ENCODE peak calls at places on chromosome 7, in eight cellular contexts. One of them, this sample, is unnamed.

GRCh38 chr7:50310361-50310760 is 5.8 kb downstream of the IKZF1 start:
- DNase-seq in gastrocnemius medialis: no peak
- DNase-seq in HCT116: no peak
- DNase-seq in stomach: no peak
- DNase-seq in Peyer's patch: no peak
- DNase-seq in IMR-90: no peak
- DNase-seq in heart left ventricle: no peak
- DNase-seq in esophagus squamous epithelium: no peak
- DNase-seq in this sample: peak; percentile 78

GRCh38 chr7:14836571-14837189 is 65.9 kb downstream of the DGKB start:
- DNase-seq in gastrocnemius medialis: peak; percentile 94
- DNase-seq in HCT116: peak; percentile 10
- DNase-seq in stomach: no peak
- DNase-seq in Peyer's patch: no peak
- DNase-seq in IMR-90: peak; percentile 75
- DNase-seq in heart left ventricle: peak; percentile 51
- DNase-seq in esophagus squamous epithelium: no peak
- DNase-seq in this sample: no peak

GRCh38 chr7:151061241-151062110 is 2.1 kb downstream of the SLC4A2 start:
- DNase-seq in gastrocnemius medialis: no peak
- DNase-seq in HCT116: no peak
- DNase-seq in stomach: no peak
- DNase-seq in Peyer's patch: no peak
- DNase-seq in IMR-90: no peak
- DNase-seq in heart left ventricle: no peak
- DNase-seq in esophagus squamous epithelium: no peak
- DNase-seq in this sample: peak; percentile 79

GRCh38 chr7:130853503-130854279 is 119.7 kb upstream of the KLF14 start:
- DNase-seq in gastrocnemius medialis: no peak
- DNase-seq in HCT116: peak; percentile 96
- DNase-seq in stomach: no peak
- DNase-seq in Peyer's patch: no peak
- DNase-seq in IMR-90: peak; percentile 69
- DNase-seq in heart left ventricle: no peak
- DNase-seq in esophagus squamous epithelium: no peak
- DNase-seq in this sample: no peak

GRCh38 chr7:151309306-151309705 is 32.3 kb upstream of the NUB1 start:
- DNase-seq in gastrocnemius medialis: no peak
- DNase-seq in HCT116: no peak
- DNase-seq in stomach: no peak
- DNase-seq in Peyer's patch: no peak
- DNase-seq in IMR-90: peak; percentile 80
- DNase-seq in heart left ventricle: no peak
- DNase-seq in esophagus squamous epithelium: no peak
- DNase-seq in this sample: no peak

GRCh38 chr7:28347964-28348363 is 64.4 kb upstream of the CREB5 start:
- DNase-seq in gastrocnemius medialis: no peak
- DNase-seq in HCT116: no peak
- DNase-seq in stomach: no peak
- DNase-seq in Peyer's patch: no peak
- DNase-seq in IMR-90: peak; percentile 76
- DNase-seq in heart left ventricle: peak; percentile 18
- DNase-seq in esophagus squamous epithelium: no peak
- DNase-seq in this sample: no peak

GRCh38 chr7:28005075-28005847 is 175.3 kb downstream of the JAZF1 start:
- DNase-seq in gastrocnemius medialis: peak; percentile 81
- DNase-seq in HCT116: no peak
- DNase-seq in stomach: no peak
- DNase-seq in Peyer's patch: no peak
- DNase-seq in IMR-90: no peak
- DNase-seq in heart left ventricle: no peak
- DNase-seq in esophagus squamous epithelium: no peak
- DNase-seq in this sample: no peak

GRCh38 chr7:157723205-157723604 is 386.4 kb downstream of the DNAJB6 start:
- DNase-seq in gastrocnemius medialis: no peak
- DNase-seq in HCT116: no peak
- DNase-seq in stomach: no peak
- DNase-seq in Peyer's patch: no peak
- DNase-seq in IMR-90: no peak
- DNase-seq in heart left ventricle: no peak
- DNase-seq in esophagus squamous epithelium: no peak
- DNase-seq in this sample: no peak

GRCh38 chr7:76069238-76069638 is 21.3 kb downstream of the MDH2 start:
- DNase-seq in gastrocnemius medialis: peak; percentile 73
- DNase-seq in HCT116: peak; percentile 65
- DNase-seq in stomach: peak; percentile 39
- DNase-seq in Peyer's patch: peak; percentile 17
- DNase-seq in IMR-90: peak; percentile 97
- DNase-seq in heart left ventricle: peak; percentile 33
- DNase-seq in esophagus squamous epithelium: no peak
- DNase-seq in this sample: peak; percentile 81

GRCh38 chr7:130393095-130393494 is 12.8 kb downstream of the CPA1 start:
- DNase-seq in gastrocnemius medialis: no peak
- DNase-seq in HCT116: no peak
- DNase-seq in stomach: no peak
- DNase-seq in Peyer's patch: no peak
- DNase-seq in IMR-90: peak; percentile 80
- DNase-seq in heart left ventricle: no peak
- DNase-seq in esophagus squamous epithelium: no peak
- DNase-seq in this sample: no peak

GRCh38 chr7:32611201-32611691 is 116.0 kb downstream of the AVL9 start:
- DNase-seq in gastrocnemius medialis: no peak
- DNase-seq in HCT116: no peak
- DNase-seq in stomach: no peak
- DNase-seq in Peyer's patch: no peak
- DNase-seq in IMR-90: no peak
- DNase-seq in heart left ventricle: no peak
- DNase-seq in esophagus squamous epithelium: no peak
- DNase-seq in this sample: no peak

GRCh38 chr7:100888529-100888987 is 957 bp downstream of the UFSP1 start:
- DNase-seq in gastrocnemius medialis: no peak
- DNase-seq in HCT116: no peak
- DNase-seq in stomach: no peak
- DNase-seq in Peyer's patch: no peak
- DNase-seq in IMR-90: no peak
- DNase-seq in heart left ventricle: no peak
- DNase-seq in esophagus squamous epithelium: no peak
- DNase-seq in this sample: peak; percentile 58

GRCh38 chr7:149321978-149322541 is 60.1 kb downstream of the ZNF783 start:
- DNase-seq in gastrocnemius medialis: no peak
- DNase-seq in HCT116: no peak
- DNase-seq in stomach: no peak
- DNase-seq in Peyer's patch: no peak
- DNase-seq in IMR-90: peak; percentile 21
- DNase-seq in heart left ventricle: no peak
- DNase-seq in esophagus squamous epithelium: no peak
- DNase-seq in this sample: no peak

GRCh38 chr7:97818066-97818663 is 54.0 kb downstream of the ASNS start:
- DNase-seq in gastrocnemius medialis: no peak
- DNase-seq in HCT116: no peak
- DNase-seq in stomach: no peak
- DNase-seq in Peyer's patch: no peak
- DNase-seq in IMR-90: no peak
- DNase-seq in heart left ventricle: no peak
- DNase-seq in esophagus squamous epithelium: no peak
- DNase-seq in this sample: no peak

DNA sequence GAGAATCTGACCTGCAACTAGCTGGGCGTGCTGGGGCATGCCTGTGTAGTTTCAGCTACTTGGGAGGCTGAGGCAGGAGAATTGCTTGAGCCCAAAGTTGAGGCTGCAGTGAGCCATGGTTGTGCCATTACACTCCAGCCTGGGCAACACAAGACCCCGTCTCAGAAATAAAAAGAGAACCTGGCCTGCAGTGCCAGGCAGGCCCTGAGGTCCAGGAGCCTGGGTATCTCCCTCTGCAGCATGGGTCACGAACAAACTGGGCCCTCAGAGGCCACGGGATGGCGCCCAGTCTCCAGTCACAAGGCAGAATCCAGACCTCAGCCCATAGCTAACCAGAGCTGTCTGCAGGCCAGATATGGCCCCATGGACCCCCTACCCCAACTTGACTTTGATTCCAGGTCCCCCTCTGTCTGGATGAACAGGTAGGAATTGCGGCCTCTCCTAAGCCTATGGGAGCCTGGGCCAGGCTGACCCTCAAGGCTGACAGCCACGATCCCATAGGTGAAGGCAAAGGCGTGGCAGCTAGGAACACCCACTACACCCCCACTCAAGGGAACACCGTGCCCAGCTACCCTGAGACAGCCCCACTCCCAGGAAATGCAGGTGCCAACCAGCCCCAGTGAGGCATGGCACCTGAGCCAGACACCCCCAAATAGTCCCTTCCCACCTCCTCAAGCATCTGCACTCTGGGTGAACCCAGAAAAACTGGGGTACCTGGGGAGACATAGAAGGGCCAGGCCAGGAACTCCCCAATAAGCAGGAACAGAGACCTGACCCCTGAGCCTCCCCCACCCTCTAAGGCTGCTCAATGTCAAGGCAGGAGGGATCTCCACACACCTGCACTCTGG is 102.8 kb upstream of the TNRC18 start:
- DNase-seq in gastrocnemius medialis: no peak
- DNase-seq in HCT116: no peak
- DNase-seq in stomach: peak; percentile 60
- DNase-seq in Peyer's patch: no peak
- DNase-seq in IMR-90: peak; percentile 32
- DNase-seq in heart left ventricle: peak; percentile 44
- DNase-seq in esophagus squamous epithelium: no peak
- DNase-seq in this sample: peak; percentile 75
- TF ChIP-seq POLR2A in gastrocnemius medialis: peak; percentile 6
- TF ChIP-seq POLR2A in HCT116: no peak
- TF ChIP-seq POLR2A in stomach: peak; percentile 9
- TF ChIP-seq POLR2A in Peyer's patch: peak; percentile 48
- TF ChIP-seq POLR2A in IMR-90: no peak
- TF ChIP-seq POLR2A in heart left ventricle: peak; percentile 7
- TF ChIP-seq POLR2A in esophagus squamous epithelium: no peak
- TF ChIP-seq POLR2A in this sample: peak; percentile 18

DNA sequence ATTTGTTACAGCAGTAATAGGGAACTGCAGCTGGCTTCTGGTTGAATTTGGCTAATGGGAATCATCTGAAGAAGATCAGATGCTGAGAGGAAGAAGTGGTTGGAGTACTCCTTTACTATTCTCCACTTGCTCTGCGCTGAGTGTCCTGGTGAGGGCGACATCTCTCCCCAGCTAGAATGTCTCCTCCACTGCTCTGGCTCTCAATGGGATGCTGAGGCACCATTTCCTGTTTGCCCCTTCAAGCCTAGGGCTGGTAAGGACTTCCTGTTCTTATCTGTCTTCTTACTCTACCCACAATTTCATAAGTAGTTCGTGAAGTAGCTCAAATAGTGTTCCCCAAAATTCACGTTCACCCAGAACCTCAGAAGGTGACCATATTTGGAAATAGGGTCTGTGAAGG is 43.2 kb upstream of the TES start:
- DNase-seq in gastrocnemius medialis: no peak
- DNase-seq in HCT116: no peak
- DNase-seq in stomach: no peak
- DNase-seq in Peyer's patch: no peak
- DNase-seq in IMR-90: no peak
- DNase-seq in heart left ventricle: no peak
- DNase-seq in esophagus squamous epithelium: no peak
- DNase-seq in this sample: peak; percentile 58
- TF ChIP-seq CTCF in gastrocnemius medialis: no peak
- TF ChIP-seq CTCF in HCT116: peak; percentile 36
- TF ChIP-seq CTCF in stomach: no peak
- TF ChIP-seq CTCF in Peyer's patch: no peak
- TF ChIP-seq CTCF in IMR-90: no peak
- TF ChIP-seq CTCF in heart left ventricle: no peak
- TF ChIP-seq CTCF in esophagus squamous epithelium: no peak
- TF ChIP-seq CTCF in this sample: peak; percentile 58

DNA sequence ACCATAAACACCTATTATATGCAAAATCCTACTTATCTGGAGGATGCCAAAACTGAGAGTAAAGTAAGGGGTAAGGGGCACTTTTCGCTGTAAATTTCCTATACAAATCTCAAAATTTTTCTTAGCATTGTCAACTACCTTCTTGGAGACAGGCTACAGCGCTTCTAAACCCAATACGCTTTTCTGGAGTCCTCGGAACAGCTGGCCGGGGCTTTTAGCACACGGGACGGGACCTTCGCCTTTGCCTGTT is 10.4 kb downstream of the TWIST1 start:
- DNase-seq in gastrocnemius medialis: no peak
- DNase-seq in HCT116: no peak
- DNase-seq in stomach: no peak
- DNase-seq in Peyer's patch: no peak
- DNase-seq in IMR-90: no peak
- DNase-seq in heart left ventricle: no peak
- DNase-seq in esophagus squamous epithelium: no peak
- DNase-seq in this sample: no peak
- H3K4me3 ChIP-seq in gastrocnemius medialis: peak overlapping the region; percentile 38
- H3K4me3 ChIP-seq in HCT116: no peak overlapping the region
- H3K4me3 ChIP-seq in stomach: peak overlapping the region; percentile 40
- H3K4me3 ChIP-seq in Peyer's patch: peak overlapping the region; percentile 28
- H3K4me3 ChIP-seq in IMR-90: peak overlapping the region; percentile 45
- H3K4me3 ChIP-seq in heart left ventricle: peak overlapping the region; percentile 48
- H3K4me3 ChIP-seq in esophagus squamous epithelium: peak overlapping the region; percentile 16
- H3K4me3 ChIP-seq in this sample: peak overlapping the region; percentile 33

GRCh38 chr7:893686-894085 is 17.3 kb downstream of the GET4 start:
- DNase-seq in gastrocnemius medialis: no peak
- DNase-seq in HCT116: no peak
- DNase-seq in stomach: no peak
- DNase-seq in Peyer's patch: no peak
- DNase-seq in IMR-90: no peak
- DNase-seq in heart left ventricle: no peak
- DNase-seq in esophagus squamous epithelium: no peak
- DNase-seq in this sample: no peak

GRCh38 chr7:894164-894867 is 18.0 kb downstream of the GET4 start:
- DNase-seq in gastrocnemius medialis: no peak
- DNase-seq in HCT116: no peak
- DNase-seq in stomach: no peak
- DNase-seq in Peyer's patch: no peak
- DNase-seq in IMR-90: no peak
- DNase-seq in heart left ventricle: no peak
- DNase-seq in esophagus squamous epithelium: no peak
- DNase-seq in this sample: no peak

GRCh38 chr7:895451-896052 is 19.2 kb downstream of the GET4 start:
- DNase-seq in gastrocnemius medialis: no peak
- DNase-seq in HCT116: no peak
- DNase-seq in stomach: no peak
- DNase-seq in Peyer's patch: no peak
- DNase-seq in IMR-90: no peak
- DNase-seq in heart left ventricle: no peak
- DNase-seq in esophagus squamous epithelium: no peak
- DNase-seq in this sample: no peak

GRCh38 chr7:896346-897075 is 20.2 kb downstream of the GET4 start:
- DNase-seq in gastrocnemius medialis: no peak
- DNase-seq in HCT116: no peak
- DNase-seq in stomach: no peak
- DNase-seq in Peyer's patch: no peak
- DNase-seq in IMR-90: no peak
- DNase-seq in heart left ventricle: no peak
- DNase-seq in esophagus squamous epithelium: no peak
- DNase-seq in this sample: no peak

DNA sequence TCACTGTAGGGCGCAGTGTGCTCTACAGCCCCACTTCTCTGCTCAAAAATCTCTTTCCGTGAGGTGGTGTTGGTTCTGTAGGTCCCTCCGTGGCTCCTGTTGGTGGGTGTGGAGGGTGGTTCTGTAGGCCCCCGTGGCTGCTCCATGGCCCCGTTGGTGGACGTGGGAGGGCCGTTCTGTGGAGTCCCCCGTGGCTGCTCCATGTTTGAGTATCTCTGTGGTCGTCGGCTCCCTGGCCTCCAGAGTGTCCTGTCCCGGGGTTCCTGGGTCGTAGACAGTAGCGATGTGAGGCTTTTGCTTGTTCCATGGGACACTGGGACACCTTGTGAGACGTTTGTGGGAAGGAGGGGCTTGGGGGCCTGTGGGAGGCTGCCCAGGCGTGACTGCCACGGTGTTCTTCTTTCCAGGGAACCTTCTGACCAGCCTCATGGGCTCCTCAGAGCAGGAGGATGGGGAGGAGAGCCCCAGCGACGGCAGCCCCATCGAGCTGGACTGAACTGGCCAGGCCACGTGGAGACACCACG is 18.6 kb downstream of the GET4 start:
- DNase-seq in gastrocnemius medialis: no peak
- DNase-seq in HCT116: no peak
- DNase-seq in stomach: no peak
- DNase-seq in Peyer's patch: no peak
- DNase-seq in IMR-90: no peak
- DNase-seq in heart left ventricle: no peak
- DNase-seq in esophagus squamous epithelium: no peak
- DNase-seq in this sample: no peak
- TF ChIP-seq POLR2A in gastrocnemius medialis: no peak
- TF ChIP-seq POLR2A in HCT116: no peak
- TF ChIP-seq POLR2A in stomach: no peak
- TF ChIP-seq POLR2A in Peyer's patch: no peak
- TF ChIP-seq POLR2A in IMR-90: no peak
- TF ChIP-seq POLR2A in heart left ventricle: no peak
- TF ChIP-seq POLR2A in esophagus squamous epithelium: no peak
- TF ChIP-seq POLR2A in this sample: no peak

This sample was measured in NB4.